ENCODE peak calls at places on chromosomes 12 and 14, in seven cellular contexts. W, X, Q, N, Y, U and T are unnamed samples.

GRCh38 chr14:72104011-72104613 is 171.9 kb downstream of the RGS6 start:
- DNase-seq in U (no peak), Q (no peak), N (peak), Y (peak), W (no peak), X (peak), T (peak)

GRCh38 chr12:50220357-50221061 is 53.3 kb upstream of the CERS5 start:
- DNase-seq in Q (no peak), U (no peak), X (no peak), Y (peak), N (no peak), W (peak), T (peak)

GRCh38 chr12:117180790-117181467 is 9.3 kb downstream of the FBXO21 start:
- DNase-seq in W (no peak), N (no peak), Q (no peak), U (no peak), X (no peak), Y (no peak), T (no peak)

GRCh38 chr14:61561144-61561543 is 134.2 kb upstream of the HIF1A start:
- DNase-seq in U (no peak), W (peak), Y (peak), Q (no peak), X (no peak), N (no peak), T (peak)

GRCh38 chr14:50037837-50038236 is 78.5 kb downstream of the VCPKMT start:
- DNase-seq in X (no peak), W (no peak), Q (no peak), N (no peak), U (no peak), Y (no peak), T (peak)

GRCh38 chr14:56036353-56036752 is 81.9 kb upstream of the PELI2 start:
- DNase-seq in W (no peak), Y (no peak), Q (no peak), N (no peak), X (peak), U (no peak), T (no peak)

GRCh38 chr12:49622501-49623141 is 740 bp upstream of the PRPF40B start:
- DNase-seq in U (no peak), X (peak), Y (no peak), W (no peak), Q (no peak), N (peak), T (no peak)

GRCh38 chr12:127054531-127054930 is 1212.4 kb upstream of the TMEM132C start:
- DNase-seq in U (no peak), Q (no peak), W (peak), N (no peak), X (no peak), Y (peak), T (no peak)

GRCh38 chr12:57591567-57592325 is 754 bp downstream of the PIP4K2C start:
- DNase-seq in U (no peak), Q (no peak), N (peak), Y (peak), W (peak), X (no peak), T (peak)

GRCh38 chr12:101857043-101857558 is 20.3 kb upstream of the DRAM1 start:
- DNase-seq in Y (peak), N (no peak), U (no peak), X (no peak), Q (peak), W (peak), T (peak)

GRCh38 chr12:101785671-101786070 is 45.1 kb downstream of the GNPTAB start:
- DNase-seq in Q (no peak), X (no peak), W (no peak), N (no peak), U (no peak), Y (no peak), T (no peak)

GRCh38 chr14:103127861-103128598 is 4.8 kb downstream of the TNFAIP2 start:
- DNase-seq in W (no peak), N (no peak), Y (no peak), X (no peak), Q (no peak), U (peak), T (peak)

DNA sequence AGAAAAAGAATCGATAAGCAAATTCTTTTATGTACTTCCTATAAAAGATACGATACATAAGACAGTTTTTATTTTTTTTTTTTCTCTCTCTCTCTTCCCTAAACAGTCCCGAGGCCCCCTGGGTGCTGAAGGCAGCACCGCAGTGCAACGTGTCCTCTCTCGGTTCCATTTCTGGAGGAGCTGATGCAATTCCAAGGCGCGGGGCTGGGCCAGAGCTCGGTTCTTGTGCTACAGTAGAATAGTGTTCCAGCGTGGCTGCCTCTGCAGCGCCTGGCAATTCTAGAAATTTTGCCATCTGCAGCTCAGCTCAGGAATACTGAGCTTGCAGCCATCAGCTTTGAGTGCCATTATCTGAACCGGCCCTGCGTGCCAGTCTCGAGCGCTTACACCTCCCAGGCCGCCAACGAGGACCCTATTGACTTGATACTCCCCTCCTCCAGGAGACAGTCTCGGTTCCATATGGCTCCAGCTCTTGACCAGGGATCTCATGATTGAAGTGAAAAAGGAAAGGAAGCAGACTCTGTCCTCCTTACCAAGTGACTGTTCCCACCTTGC is 630 bp downstream of the ALDH1L2 start:
- DNase-seq in W (peak), U (peak), N (peak), Y (no peak), X (peak), Q (no peak), T (peak)
- TF ChIP-seq CTCF in W (peak), U (no peak), N (no peak), Y (no peak), X (no peak), Q (no peak), T (no peak)

DNA sequence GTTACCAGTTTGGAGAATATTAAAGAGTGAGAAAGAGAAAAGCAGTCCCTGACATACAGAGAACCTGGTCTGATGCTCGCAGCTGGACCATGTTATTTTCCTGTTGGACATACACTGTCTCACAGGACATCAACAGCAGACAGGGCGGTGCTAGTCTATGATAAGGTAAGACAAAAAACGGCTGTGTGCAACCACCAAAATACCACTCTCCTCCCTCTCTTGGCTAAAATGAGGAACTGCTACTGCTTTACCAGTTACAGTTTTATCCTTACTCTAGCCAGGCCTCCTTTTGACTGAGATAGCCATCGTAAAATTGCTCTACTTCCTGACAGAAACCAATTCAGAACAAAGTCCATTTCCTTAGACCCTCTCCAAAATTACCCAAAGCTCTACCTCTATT is 47.0 kb upstream of the ERGIC2 start:
- DNase-seq in Y (peak), U (no peak), W (peak), X (no peak), Q (no peak), N (no peak), T (peak)
- TF ChIP-seq CTCF in Y (peak), U (peak), W (peak), X (peak), Q (peak), N (no peak), T (peak)

DNA sequence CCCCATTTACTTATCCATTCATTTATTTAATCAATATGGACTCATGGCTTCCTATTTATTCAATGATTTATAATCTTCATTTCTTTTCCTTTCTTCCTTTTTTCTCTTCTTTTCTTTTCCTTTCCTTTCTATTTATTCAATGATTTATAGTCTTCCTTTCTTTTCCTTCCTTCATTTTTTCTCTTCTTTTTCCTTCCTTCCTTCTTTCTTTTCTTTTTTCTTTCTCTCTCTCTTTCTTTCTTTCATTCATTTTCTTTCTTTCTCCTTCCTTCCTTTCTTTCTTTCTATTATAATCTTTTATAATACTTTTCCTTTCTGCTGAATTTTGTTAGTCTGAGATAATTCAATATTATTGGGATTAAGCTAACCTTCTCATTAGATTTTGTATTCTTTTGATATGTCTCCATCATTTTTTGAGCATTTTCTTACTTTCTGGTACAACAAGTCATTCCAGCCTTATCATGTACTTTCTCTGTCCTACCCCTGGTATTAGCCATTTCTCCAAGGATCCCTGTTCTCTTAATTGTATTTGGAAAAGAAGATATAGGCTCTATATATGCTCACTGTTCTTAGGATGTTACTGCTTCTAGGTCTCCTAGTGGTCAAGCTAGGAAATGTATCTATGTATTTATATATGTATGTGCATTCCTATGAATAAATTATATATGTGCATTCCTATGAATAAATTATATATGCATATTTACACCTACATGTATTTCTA is 12.1 kb downstream of the LACRT start:
- DNase-seq in U (no peak), X (no peak), Y (peak), W (peak), N (no peak), Q (no peak), T (no peak)
- TF ChIP-seq CTCF in U (no peak), X (no peak), Y (peak), W (peak), N (no peak), Q (peak), T (peak)

GRCh38 chr14:74956000-74956279 is 543 bp upstream of the PGF start:
- DNase-seq in U (no peak), N (no peak), W (no peak), X (no peak), Y (no peak), Q (no peak), T (no peak)

GRCh38 chr14:74956280-74957072 is 1.1 kb upstream of the PGF start:
- DNase-seq in X (no peak), Y (no peak), W (no peak), U (no peak), N (no peak), Q (no peak), T (no peak)

GRCh38 chr14:74954947-74955228 is 509 bp downstream of the PGF start:
- DNase-seq in X (no peak), N (no peak), Q (no peak), Y (no peak), W (no peak), U (no peak), T (no peak)

GRCh38 chr14:74954232-74954946 is 1.0 kb downstream of the PGF start:
- DNase-seq in N (no peak), U (no peak), X (no peak), W (no peak), Q (no peak), Y (no peak), T (no peak)

DNA sequence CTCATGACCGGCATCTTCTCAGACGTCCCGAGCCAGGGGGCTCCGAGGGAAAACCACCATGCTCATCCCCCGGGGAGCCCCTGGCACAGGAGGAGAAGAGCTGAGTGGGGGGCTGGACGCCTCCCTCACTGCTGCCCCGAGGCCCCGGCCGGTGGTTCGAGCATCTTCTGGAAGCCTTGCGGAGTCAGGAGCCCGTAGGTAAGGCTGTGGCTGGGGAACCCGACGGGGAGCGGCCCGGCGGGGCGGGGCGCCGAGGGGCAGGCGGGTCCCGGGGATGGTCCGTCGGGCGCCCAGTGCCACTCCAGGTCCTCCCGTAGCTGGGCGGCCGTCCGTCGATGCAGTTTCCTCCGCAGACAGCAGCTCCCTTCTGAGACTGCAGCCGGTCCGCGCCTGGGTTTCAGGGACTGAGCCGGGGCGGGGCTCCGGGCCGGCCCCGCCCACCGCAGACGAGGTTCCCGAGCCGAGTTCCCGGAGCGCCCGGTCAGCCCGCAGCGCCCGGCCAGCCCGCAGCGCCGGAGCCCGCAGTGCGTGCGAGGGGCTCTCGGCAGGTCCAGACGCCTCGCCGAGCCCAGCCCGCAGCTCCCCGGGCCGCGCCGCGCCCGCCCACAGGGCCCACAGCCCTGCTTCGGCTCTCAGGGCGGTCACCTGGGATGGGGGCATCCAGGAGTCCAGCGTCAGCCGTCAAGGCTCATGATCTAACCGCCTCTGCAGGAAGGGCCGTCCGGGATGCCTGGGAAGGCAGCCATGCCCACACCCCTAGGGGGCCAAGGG is at the start of gene PGF:
- DNase-seq in X (peak), U (peak), Y (peak), Q (no peak), N (peak), W (peak), T (peak)
- TF ChIP-seq CTCF in X (no peak), U (no peak), Y (no peak), Q (no peak), N (no peak), W (no peak), T (no peak)

GRCh38 chr12:43836455-43836989 is 641 bp downstream of the TMEM117 start:
- DNase-seq in N (no peak), Q (no peak), U (no peak), X (no peak), W (peak), Y (peak), T (peak)
- TF ChIP-seq CTCF in N (no peak), Q (no peak), U (no peak), X (no peak), W (no peak), Y (no peak), T (no peak)